ENCODE peak calls at places on chromosomes 4 and X, in ten cellular contexts. H, Z, E, S, N, T, G, V, K and B are unnamed samples.

GRCh38 chrX:75067931-75068330 is 88.2 kb downstream of the ABCB7 start:
- DNase-seq in V (peak), H (no peak), N (no peak), S (no peak), E (no peak), G (no peak), Z (no peak), T (no peak), K (no peak), B (no peak)

GRCh38 chr4:123495530-123495929 is 98.9 kb downstream of the SPRY1 start:
- DNase-seq in Z (no peak), G (peak), T (no peak), E (no peak), H (no peak), K (no peak), V (no peak), N (no peak), S (no peak), B (no peak)

GRCh38 chrX:9501362-9501761 is 36.5 kb downstream of the TBL1X start:
- DNase-seq in G (no peak), S (no peak), E (no peak), N (no peak), V (no peak), K (no peak), T (no peak), H (no peak), Z (no peak), B (no peak)

GRCh38 chr4:6372649-6373525 is 99.5 kb downstream of the PPP2R2C start:
- DNase-seq in V (peak), E (no peak), T (no peak), H (no peak), Z (no peak), N (no peak), S (no peak), G (peak), K (peak), B (no peak)

GRCh38 chrX:106898462-106898861 is 4.7 kb downstream of the RIPPLY1 start:
- DNase-seq in V (peak), Z (no peak), K (no peak), H (peak), T (no peak), E (no peak), N (no peak), G (peak), S (no peak), B (no peak)

GRCh38 chr4:94507708-94508107 is 56.0 kb downstream of the PDLIM5 start:
- DNase-seq in H (no peak), G (peak), Z (no peak), K (peak), T (peak), N (no peak), S (no peak), V (peak), E (no peak), B (no peak)

GRCh38 chr4:2255501-2256155 is 6.3 kb downstream of the MXD4 start:
- DNase-seq in Z (no peak), K (peak), T (peak), V (no peak), S (no peak), G (no peak), N (no peak), E (no peak), H (no peak), B (peak)

GRCh38 chr4:139207247-139207646 is 30.2 kb upstream of the ELF2 start:
- DNase-seq in N (no peak), E (no peak), H (no peak), S (no peak), K (no peak), Z (no peak), T (no peak), G (no peak), V (no peak), B (no peak)

GRCh38 chr4:33696066-33696465 is 2548.2 kb downstream of the ARAP2 start:
- DNase-seq in S (no peak), E (no peak), Z (no peak), H (no peak), T (no peak), N (no peak), G (peak), V (no peak), K (no peak), B (no peak)

GRCh38 chrX:133159205-133159604 is 58.9 kb downstream of the TFDP3 start:
- DNase-seq in K (no peak), V (no peak), E (no peak), N (no peak), S (no peak), G (no peak), T (peak), H (no peak), Z (no peak), B (no peak)